ENCODE peak calls at places on chromosomes 5 and 9, in seven cellular contexts. R is B cell, I is IMR-90, F is HL-60, X is body of pancreas, G is heart right ventricle, Q is Calu3. Z is an unnamed sample.

GRCh38 chr9:129368458-129368978 is 190.5 kb upstream of the IER5L start:
- DNase-seq in R (no peak), I (no peak), F (no peak), X (no peak), G (no peak), Q (no peak), Z (no peak)

GRCh38 chr9:13674926-13675637 is 395.6 kb upstream of the MPDZ start:
- DNase-seq in R (no peak), I (no peak), F (no peak), X (no peak), G (no peak), Q (no peak), Z (no peak)

GRCh38 chr5:178785999-178786398 is 55.5 kb upstream of the ZNF354A start:
- DNase-seq in R (no peak), I (no peak), F (no peak), X (peak; percentile 13), G (no peak), Q (peak; percentile 32), Z (peak; percentile 94)

GRCh38 chr5:67118050-67118620 is 78.5 kb downstream of the CD180 start:
- DNase-seq in R (no peak), I (no peak), F (no peak), X (no peak), G (no peak), Q (no peak), Z (no peak)

GRCh38 chr5:132215329-132215728 is 12.3 kb downstream of the P4HA2 start:
- DNase-seq in R (no peak), I (peak; percentile 98), F (no peak), X (peak; percentile 98), G (peak; percentile 93), Q (peak; percentile 84), Z (peak; percentile 99)

GRCh38 chr9:115411516-115411915 is 293.6 kb upstream of the TNC start:
- DNase-seq in R (no peak), I (peak; percentile 75), F (no peak), X (no peak), G (no peak), Q (no peak), Z (no peak)

GRCh38 chr5:73947876-73948275 is 321.9 kb downstream of the ARHGEF28 start:
- DNase-seq in R (no peak), I (no peak), F (no peak), X (no peak), G (no peak), Q (no peak), Z (no peak)

GRCh38 chr5:58261605-58262004 is 198.3 kb downstream of the PLK2 start:
- DNase-seq in R (no peak), I (peak; percentile 65), F (no peak), X (no peak), G (no peak), Q (no peak), Z (no peak)

GRCh38 chr5:136042665-136043121 is 13.9 kb downstream of the TGFBI start:
- DNase-seq in R (no peak), I (no peak), F (no peak), X (no peak), G (no peak), Q (no peak), Z (no peak)

DNA sequence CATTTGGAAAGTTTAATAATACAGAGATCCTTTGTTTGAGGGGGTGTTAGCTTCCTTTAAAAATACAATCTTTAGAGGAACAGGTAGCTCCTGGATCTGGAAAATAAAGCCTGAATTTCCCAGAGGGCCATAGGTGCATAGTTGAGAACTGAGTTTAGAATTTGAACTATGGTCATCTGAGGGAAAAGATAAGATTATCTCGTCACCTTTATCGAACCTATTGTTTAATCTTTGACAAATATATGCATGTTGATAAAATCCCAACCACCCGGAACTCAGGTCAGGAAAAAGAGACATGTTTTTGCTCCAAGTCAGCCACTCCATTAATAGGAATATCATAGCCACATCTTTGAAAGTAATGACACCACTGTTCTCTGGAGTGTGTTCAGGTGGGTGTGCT is 91.7 kb upstream of the FAM169A start:
- DNase-seq in R (no peak), I (no peak), F (no peak), X (no peak), G (no peak), Q (no peak), Z (no peak)
- TF ChIP-seq CTCF in R (no peak), I (no peak), F (no peak), X (no peak), G (no peak), Q (no peak), Z (no peak)

GRCh38 chr5:9892696-9893095 is 262.5 kb upstream of the TAS2R1 start:
- DNase-seq in R (no peak), I (no peak), F (no peak), X (no peak), G (no peak), Q (no peak), Z (no peak)

GRCh38 chr5:9903806-9904205 is 273.7 kb upstream of the TAS2R1 start:
- DNase-seq in R (no peak), I (peak; percentile 62), F (no peak), X (no peak), G (no peak), Q (no peak), Z (peak; percentile 66)

GRCh38 chr5:9895305-9895650 is 265.1 kb upstream of the TAS2R1 start:
- DNase-seq in R (no peak), I (no peak), F (no peak), X (no peak), G (no peak), Q (no peak), Z (no peak)

GRCh38 chr5:9894571-9895304 is 264.6 kb upstream of the TAS2R1 start:
- DNase-seq in R (no peak), I (no peak), F (no peak), X (no peak), G (no peak), Q (no peak), Z (no peak)

DNA sequence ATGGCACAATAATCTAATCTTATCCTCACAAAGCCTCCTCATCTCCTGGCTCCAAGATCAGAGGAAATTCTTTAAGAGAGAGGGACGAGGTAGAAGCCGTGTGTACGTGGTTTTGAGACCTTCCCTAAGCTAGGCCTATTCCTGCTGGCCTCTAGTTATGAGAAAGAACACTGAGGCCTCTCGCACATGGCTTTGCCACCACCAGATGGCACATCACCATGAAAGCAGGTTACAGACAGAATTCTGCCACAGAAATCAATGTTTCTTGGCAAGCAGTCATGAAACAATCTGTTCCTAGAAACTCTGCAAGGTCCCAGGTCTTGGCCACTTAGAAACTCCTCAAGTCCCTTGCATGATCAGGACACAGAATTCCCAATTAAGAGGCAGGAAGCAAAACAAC is 268.2 kb upstream of the TAS2R1 start:
- DNase-seq in R (no peak), I (peak; percentile 49), F (no peak), X (peak; percentile 72), G (no peak), Q (peak; percentile 68), Z (peak; percentile 66)
- TF ChIP-seq CTCF in R (no peak), I (peak; percentile 53), F (no peak), X (peak; percentile 62), G (no peak), Q (peak; percentile 60), Z (peak; percentile 45)

DNA sequence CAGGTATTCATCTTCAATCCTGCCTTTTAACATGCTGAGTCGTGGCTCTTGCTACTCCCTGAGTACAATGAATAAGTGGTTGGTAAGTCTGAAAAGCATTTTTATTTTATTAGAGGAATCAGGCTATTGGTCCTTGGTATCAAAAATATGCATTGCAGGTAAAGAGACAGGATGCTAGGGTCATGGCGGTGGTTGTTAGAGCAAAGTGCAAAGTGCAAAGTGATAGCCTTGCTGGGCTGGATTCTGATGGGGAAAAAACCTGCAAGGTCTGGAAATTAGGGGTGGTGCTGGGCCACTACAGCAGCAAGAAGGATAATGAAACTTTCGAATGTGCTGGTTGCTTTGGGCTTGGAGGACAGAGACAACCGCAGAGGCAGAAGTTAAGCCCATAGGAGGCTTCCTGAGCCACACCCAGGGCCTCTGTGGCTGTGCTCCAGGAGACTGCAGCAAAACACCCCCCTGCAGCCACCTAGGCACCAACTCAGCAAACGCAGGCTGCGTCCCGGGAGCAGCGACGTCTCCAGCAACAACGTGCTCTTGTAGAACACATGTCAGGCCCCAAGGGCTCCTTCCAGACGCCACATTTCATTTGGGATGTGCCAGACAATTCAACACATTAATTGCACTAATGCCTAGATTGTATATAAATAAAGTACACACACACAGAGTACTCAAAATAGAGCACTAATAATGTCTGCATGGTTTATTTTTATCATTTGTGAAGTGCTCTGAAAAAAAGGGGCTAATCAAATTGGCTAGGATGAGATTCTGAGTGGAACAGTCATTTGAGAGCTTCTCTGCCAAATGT is 149.8 kb upstream of the RAPGEF1 start:
- DNase-seq in R (no peak), I (no peak), F (no peak), X (no peak), G (peak; percentile 54), Q (no peak), Z (no peak)
- TF ChIP-seq CTCF in R (no peak), I (no peak), F (no peak), X (no peak), G (no peak), Q (no peak), Z (no peak)

GRCh38 chr5:50995285-50995942 is 329.0 kb downstream of the PARP8 start:
- DNase-seq in R (no peak), I (no peak), F (no peak), X (no peak), G (no peak), Q (no peak), Z (no peak)
- TF ChIP-seq CTCF in R (no peak), I (no peak), F (no peak), X (no peak), G (no peak), Q (peak; percentile 9), Z (no peak)